ENCODE peak calls at places on chromosome 14, in eight cellular contexts. K, M, O, V, L, C, N and E are unnamed samples.

GRCh38 chr14:21084396-21084795 is 14.1 kb downstream of the ZNF219 start:
- DNase-seq in K (no peak), M (no peak), O (no peak), V (no peak), L (no peak), C (no peak), N (no peak), E (no peak)

GRCh38 chr14:51979399-51979709 is 10.0 kb upstream of the RTRAF start:
- DNase-seq in K (no peak), M (no peak), O (no peak), V (no peak), L (no peak), C (no peak), N (no peak), E (no peak)

GRCh38 chr14:38951451-38951850 is 151.6 kb downstream of the SEC23A start:
- DNase-seq in K (no peak), M (no peak), O (no peak), V (no peak), L (no peak), C (no peak), N (no peak), E (no peak)

GRCh38 chr14:50740858-50741257 is 72.8 kb upstream of the SAV1 start:
- DNase-seq in K (no peak), M (no peak), O (no peak), V (no peak), L (no peak), C (no peak), N (no peak), E (no peak)

GRCh38 chr14:77582511-77582910 is 33.9 kb downstream of the SPTLC2 start:
- DNase-seq in K (no peak), M (no peak), O (no peak), V (no peak), L (no peak), C (no peak), N (no peak), E (no peak)

GRCh38 chr14:57611555-57612075 is 118.0 kb upstream of the CCDC198 start:
- DNase-seq in K (no peak), M (no peak), O (no peak), V (no peak), L (no peak), C (no peak), N (no peak), E (no peak)

GRCh38 chr14:36522972-36523685 is 3.1 kb upstream of the NKX2-1 start:
- DNase-seq in K (no peak), M (no peak), O (no peak), V (peak; percentile 59), L (no peak), C (no peak), N (no peak), E (no peak)

GRCh38 chr14:74411671-74412070 is 14.3 kb downstream of the SYNDIG1L start:
- DNase-seq in K (no peak), M (no peak), O (no peak), V (no peak), L (no peak), C (no peak), N (no peak), E (no peak)

GRCh38 chr14:72613196-72613974 is 280.5 kb downstream of the DPF3 start:
- DNase-seq in K (peak; percentile 75), M (no peak), O (peak; percentile 41), V (peak; percentile 72), L (peak; percentile 72), C (peak; percentile 87), N (no peak), E (no peak)

GRCh38 chr14:93035917-93036651 is 79.6 kb downstream of the ITPK1 start:
- DNase-seq in K (no peak), M (no peak), O (peak; percentile 57), V (no peak), L (no peak), C (no peak), N (no peak), E (no peak)

GRCh38 chr14:49017451-49017850 is 568.7 kb downstream of the RPS29 start:
- DNase-seq in K (no peak), M (no peak), O (no peak), V (no peak), L (no peak), C (no peak), N (no peak), E (no peak)

GRCh38 chr14:23186913-23187654 is 3.6 kb upstream of the SLC7A8 start:
- DNase-seq in K (peak; percentile 51), M (peak; percentile 65), O (peak; percentile 69), V (no peak), L (no peak), C (no peak), N (peak; percentile 47), E (no peak)

DNA sequence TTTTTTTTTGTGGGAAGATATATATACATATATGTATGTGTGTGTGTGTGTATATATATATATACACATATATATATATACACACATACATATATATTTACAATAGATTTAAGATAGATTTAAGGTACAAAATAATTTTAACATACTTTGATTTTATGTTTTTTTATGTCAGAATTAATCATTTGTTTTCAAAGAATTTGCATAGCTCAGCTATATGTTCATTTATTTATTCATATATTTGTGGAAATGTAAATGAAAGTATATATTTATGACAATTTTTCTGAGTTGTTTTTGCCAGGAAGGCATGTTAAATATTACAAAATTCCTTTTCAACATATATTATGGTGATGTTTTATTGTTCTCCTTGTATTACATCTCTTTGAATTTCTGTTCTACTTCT is 887.4 kb upstream of the NOVA1 start:
- DNase-seq in K (no peak), M (no peak), O (no peak), V (no peak), L (no peak), C (no peak), N (no peak), E (no peak)
- H3K4me1 ChIP-seq in K (no peaks in the 10 kb centered on the region), M (no peaks in the 10 kb centered on the region), O (no peaks in the 10 kb centered on the region), V (no peaks in the 10 kb centered on the region), L (no peaks in the 10 kb centered on the region), C (no peaks in the 10 kb centered on the region), N (no peaks in the 10 kb centered on the region), E (no peaks in the 10 kb centered on the region)

GRCh38 chr14:59314019-59314608 is 125.6 kb downstream of the DAAM1 start:
- DNase-seq in K (no peak), M (no peak), O (no peak), V (no peak), L (no peak), C (no peak), N (no peak), E (no peak)

GRCh38 chr14:59310644-59311043 is 122.2 kb downstream of the DAAM1 start:
- DNase-seq in K (no peak), M (peak; percentile 44), O (no peak), V (no peak), L (no peak), C (no peak), N (no peak), E (no peak)

GRCh38 chr14:59314953-59315599 is 126.6 kb downstream of the DAAM1 start:
- DNase-seq in K (no peak), M (no peak), O (no peak), V (no peak), L (no peak), C (no peak), N (no peak), E (no peak)

GRCh38 chr14:59311723-59312122 is 123.3 kb downstream of the DAAM1 start:
- DNase-seq in K (no peak), M (no peak), O (no peak), V (no peak), L (no peak), C (no peak), N (no peak), E (no peak)

GRCh38 chr14:59313063-59314018 is 124.9 kb downstream of the DAAM1 start:
- DNase-seq in K (no peak), M (no peak), O (no peak), V (no peak), L (no peak), C (no peak), N (no peak), E (no peak)
- H3K4me1 ChIP-seq in K (peaks cover 5% of the 10 kb centered on the region), M (peaks cover 68% of the 10 kb centered on the region), O (no peaks in the 10 kb centered on the region), V (peaks cover 42% of the 10 kb centered on the region), L (peaks cover 31% of the 10 kb centered on the region), C (peaks cover 11% of the 10 kb centered on the region), N (no peaks in the 10 kb centered on the region), E (no peaks in the 10 kb centered on the region)

DNA sequence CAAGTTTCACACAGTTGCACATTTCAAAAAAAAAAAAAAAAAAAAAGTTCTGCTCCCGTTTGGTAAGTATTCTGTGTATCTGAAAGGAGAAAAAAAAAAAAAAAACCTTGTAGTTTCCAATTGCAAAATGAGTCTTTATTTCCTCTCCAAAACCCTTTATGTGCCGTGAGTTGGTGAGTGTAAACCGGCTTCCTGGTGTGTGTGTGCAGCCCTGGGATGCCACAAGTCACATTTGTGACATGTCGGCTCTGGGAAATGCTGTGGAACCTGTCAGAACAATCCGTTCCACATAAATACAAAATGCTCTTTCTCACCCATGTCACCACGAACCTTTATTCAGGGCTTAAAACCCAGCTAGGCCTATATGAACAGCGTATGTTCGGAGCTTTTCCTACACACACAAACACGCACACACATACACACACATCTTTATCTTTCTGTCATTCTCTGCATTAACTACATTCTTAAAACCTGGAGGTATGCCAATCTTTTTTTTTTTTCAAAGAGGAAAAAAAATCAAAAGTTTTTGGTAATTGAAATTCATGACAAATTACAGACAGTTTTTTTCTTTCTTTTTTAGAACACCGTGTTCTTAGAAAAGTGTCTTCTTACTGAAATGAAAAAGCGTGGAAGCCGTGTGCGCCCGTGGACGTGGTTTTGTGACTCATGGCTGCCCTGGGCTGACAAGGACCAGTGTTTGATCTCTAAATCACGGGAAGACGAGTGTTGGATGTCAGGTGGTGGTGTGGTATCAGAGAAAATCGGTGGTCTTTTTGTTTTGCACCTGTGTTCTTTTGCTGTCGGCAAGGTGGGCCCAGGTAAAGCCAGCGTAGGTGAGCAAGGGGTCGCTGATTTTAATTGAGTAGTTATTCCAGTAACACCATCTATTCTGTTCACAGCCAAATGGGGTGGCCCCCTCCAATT is 612.0 kb downstream of the VRK1 start:
- DNase-seq in K (no peak), M (no peak), O (no peak), V (no peak), L (no peak), C (no peak), N (peak; percentile 57), E (no peak)
- H3K4me1 ChIP-seq in K (no peaks in the 10 kb centered on the region), M (no peaks in the 10 kb centered on the region), O (no peaks in the 10 kb centered on the region), V (no peaks in the 10 kb centered on the region), L (no peaks in the 10 kb centered on the region), C (no peaks in the 10 kb centered on the region), N (peaks cover 33% of the 10 kb centered on the region), E (peaks cover 9% of the 10 kb centered on the region)

DNA sequence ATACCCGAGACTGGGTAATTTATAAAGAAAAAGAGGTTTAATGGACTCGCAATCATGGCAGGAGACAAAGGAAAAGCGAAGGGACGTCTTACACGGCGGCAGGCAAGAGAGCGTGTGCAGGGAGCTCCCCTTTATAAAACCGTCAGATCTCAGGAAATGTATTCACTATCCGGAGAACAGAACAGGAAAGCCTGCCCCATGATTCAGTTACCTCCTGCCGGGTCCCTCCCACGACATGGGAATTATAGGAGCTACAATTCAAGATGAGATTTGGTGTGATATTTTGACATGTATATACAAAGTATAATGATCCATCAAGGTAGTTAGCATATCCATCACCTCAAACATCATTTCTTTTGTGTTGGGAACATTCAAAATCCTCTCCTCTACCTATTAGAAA is 2.3 kb upstream of the CDCA4 start:
- DNase-seq in K (no peak), M (no peak), O (no peak), V (no peak), L (no peak), C (no peak), N (no peak), E (no peak)
- H3K4me1 ChIP-seq in K (peaks cover 39% of the 10 kb centered on the region), M (peaks cover 45% of the 10 kb centered on the region), O (no peaks in the 10 kb centered on the region), V (peaks cover 35% of the 10 kb centered on the region), L (no peaks in the 10 kb centered on the region), C (peaks cover 8% of the 10 kb centered on the region), N (peaks cover 46% of the 10 kb centered on the region), E (peaks cover 24% of the 10 kb centered on the region)

DNA sequence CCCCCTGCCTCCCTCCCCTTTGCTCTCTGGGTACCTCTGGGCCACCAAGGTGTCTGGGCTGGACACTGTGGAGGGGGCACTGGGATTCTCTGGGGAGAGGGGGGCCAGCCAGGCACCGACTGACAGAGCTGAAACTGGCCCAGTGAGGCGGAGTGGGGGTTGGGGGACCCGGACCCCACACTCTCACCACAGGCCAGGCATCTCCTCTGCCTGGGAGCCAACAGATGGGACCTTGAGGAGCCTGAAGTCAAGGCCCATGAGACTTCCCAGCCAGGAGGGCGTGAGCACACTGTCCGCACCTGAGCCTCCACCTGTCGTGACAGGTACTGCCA is 39.8 kb upstream of the PPP1R13B start:
- DNase-seq in K (no peak), M (no peak), O (no peak), V (no peak), L (no peak), C (no peak), N (no peak), E (no peak)
- H3K4me1 ChIP-seq in K (peaks cover 16% of the 10 kb centered on the region), M (no peaks in the 10 kb centered on the region), O (peaks cover 9% of the 10 kb centered on the region), V (peaks cover 41% of the 10 kb centered on the region), L (no peaks in the 10 kb centered on the region), C (no peaks in the 10 kb centered on the region), N (no peaks in the 10 kb centered on the region), E (no peaks in the 10 kb centered on the region)